ENCODE peak calls at places on chromosomes 6 and 20, in four cellular contexts. D is naive thymus-derived CD4-positive, alpha-beta T cell; T is epithelial cell of esophagus; O is EH. V is an unnamed sample.

GRCh38 chr6:133705071-133705470 is 183.8 kb upstream of the TCF21 start:
- DNase-seq in D (no peak), T (peak), O (peak), V (no peak)

GRCh38 chr6:74366634-74367033 is 670.6 kb downstream of the CD109 start:
- DNase-seq in D (no peak), T (peak), O (peak), V (no peak)

GRCh38 chr20:14142964-14143627 is 147.8 kb downstream of the MACROD2 start:
- DNase-seq in D (no peak), T (peak), O (peak), V (no peak)

GRCh38 chr20:49214546-49214945 is 4.7 kb upstream of the DDX27 start:
- DNase-seq in D (no peak), T (no peak), O (no peak), V (no peak)

GRCh38 chr6:137240168-137240567 is 21.0 kb upstream of the IFNGR1 start:
- DNase-seq in D (no peak), T (peak), O (peak), V (peak)

GRCh38 chr20:17525650-17526049 is 5.5 kb downstream of the BFSP1 start:
- DNase-seq in D (no peak), T (peak), O (peak), V (no peak)

GRCh38 chr6:88376759-88377387 is 210.7 kb upstream of the CNR1 start:
- DNase-seq in D (no peak), T (no peak), O (peak), V (no peak)

GRCh38 chr6:87968435-87969278 is 79.0 kb upstream of the SPACA1 start:
- DNase-seq in D (peak), T (peak), O (peak), V (peak)

GRCh38 chr6:26299286-26300042 is 65.5 kb upstream of the BTN3A2 start:
- DNase-seq in D (no peak), T (no peak), O (peak), V (peak)

GRCh38 chr6:139364302-139364981 is 10.0 kb downstream of the CITED2 start:
- DNase-seq in D (peak), T (peak), O (peak), V (no peak)

GRCh38 chr6:90811596-90812226 is 224.8 kb upstream of the MAP3K7 start:
- DNase-seq in D (no peak), T (no peak), O (no peak), V (no peak)

GRCh38 chr6:91708534-91708933 is 1121.7 kb upstream of the MAP3K7 start:
- DNase-seq in D (no peak), T (peak), O (no peak), V (no peak)

GRCh38 chr6:139334791-139335446 is 39.5 kb downstream of the CITED2 start:
- DNase-seq in D (no peak), T (peak), O (peak), V (no peak)

GRCh38 chr20:51631011-51631950 is 88.8 kb upstream of the NFATC2 start:
- DNase-seq in D (no peak), T (peak), O (peak), V (peak)

GRCh38 chr6:74115674-74116073 is 419.7 kb downstream of the CD109 start:
- DNase-seq in D (no peak), T (peak), O (peak), V (no peak)

GRCh38 chr6:27617046-27617687 is 144.3 kb upstream of the ZNF184 start:
- DNase-seq in D (no peak), T (peak), O (peak), V (peak)

GRCh38 chr6:44630125-44631028 is 242.9 kb downstream of the CDC5L start:
- DNase-seq in D (no peak), T (peak), O (peak), V (peak)

GRCh38 chr6:168737481-168737880 is 296.5 kb downstream of the SMOC2 start:
- DNase-seq in D (no peak), T (peak), O (no peak), V (peak)

GRCh38 chr6:135458051-135458450 is 39.5 kb downstream of the AHI1 start:
- DNase-seq in D (no peak), T (no peak), O (peak), V (peak)

GRCh38 chr6:90584636-90585255 is 2.1 kb downstream of the MAP3K7 start:
- DNase-seq in D (no peak), T (peak), O (peak), V (no peak)

GRCh38 chr20:38825901-38826625 is 20.6 kb downstream of the PPP1R16B start:
- DNase-seq in D (no peak), T (peak), O (peak), V (peak)

V was measured in MG63.